ENCODE peak calls at places on chromosomes 1 and 21, in six cellular contexts. M is heart left ventricle, K is left ventricle myocardium inferior, S is transverse colon, J is kidney, P is cardiac muscle cell. R is an unnamed sample.

GRCh38 chr1:188170935-188171334 is 1342.2 kb downstream of the PLA2G4A start:
- DNase-seq in M (no peak), K (no peak), S (no peak), J (no peak), P (no peak), R (no peak)

GRCh38 chr1:18883636-18884418 is 18.5 kb downstream of the ALDH4A1 start:
- DNase-seq in M (peak; percentile 75), K (peak; percentile 78), S (peak; percentile 73), J (no peak), P (peak; percentile 84), R (peak; percentile 81)

GRCh38 chr1:115764541-115764940 is 4.0 kb downstream of the CASQ2 start:
- DNase-seq in M (peak; percentile 32), K (no peak), S (peak; percentile 11), J (no peak), P (peak; percentile 84), R (peak; percentile 40)

GRCh38 chr1:21618059-21618458 is 51.1 kb downstream of the RAP1GAP start:
- DNase-seq in M (no peak), K (no peak), S (no peak), J (no peak), P (no peak), R (no peak)

GRCh38 chr1:5717031-5717682 is 275.1 kb downstream of the NPHP4 start:
- DNase-seq in M (no peak), K (no peak), S (no peak), J (peak; percentile 53), P (no peak), R (no peak)

GRCh38 chr21:38282921-38283320 is 26.1 kb downstream of the KCNJ15 start:
- DNase-seq in M (no peak), K (no peak), S (no peak), J (no peak), P (no peak), R (no peak)

GRCh38 chr1:111990026-111990877 is 784 bp upstream of the KCND3 start:
- DNase-seq in M (peak; percentile 52), K (peak; percentile 49), S (peak; percentile 28), J (peak; percentile 84), P (no peak), R (peak; percentile 70)

GRCh38 chr1:117147856-117148588 is 26.5 kb upstream of the TRIM45 start:
- DNase-seq in M (no peak), K (no peak), S (no peak), J (no peak), P (no peak), R (no peak)

GRCh38 chr1:235327559-235328270 is at the start of gene ARID4B:
- DNase-seq in M (peak; percentile 87), K (peak; percentile 78), S (no peak), J (peak; percentile 96), P (no peak), R (peak; percentile 90)

GRCh38 chr1:80375662-80376061 is 1369.1 kb upstream of the ADGRL4 start:
- DNase-seq in M (no peak), K (no peak), S (no peak), J (no peak), P (no peak), R (no peak)

GRCh38 chr1:70134148-70134547 is 71.2 kb downstream of the LRRC40 start:
- DNase-seq in M (peak; percentile 22), K (no peak), S (no peak), J (peak; percentile 29), P (no peak), R (no peak)

GRCh38 chr1:214332950-214333798 is 52.2 kb downstream of the SMYD2 start:
- DNase-seq in M (peak; percentile 67), K (no peak), S (peak; percentile 57), J (no peak), P (peak; percentile 46), R (peak; percentile 29)

GRCh38 chr1:235938714-235939487 is 72.2 kb upstream of the LYST start:
- DNase-seq in M (no peak), K (no peak), S (no peak), J (no peak), P (no peak), R (no peak)

GRCh38 chr1:199447906-199448305 is 579.6 kb upstream of the NR5A2 start:
- DNase-seq in M (no peak), K (no peak), S (no peak), J (peak; percentile 51), P (no peak), R (no peak)

DNA sequence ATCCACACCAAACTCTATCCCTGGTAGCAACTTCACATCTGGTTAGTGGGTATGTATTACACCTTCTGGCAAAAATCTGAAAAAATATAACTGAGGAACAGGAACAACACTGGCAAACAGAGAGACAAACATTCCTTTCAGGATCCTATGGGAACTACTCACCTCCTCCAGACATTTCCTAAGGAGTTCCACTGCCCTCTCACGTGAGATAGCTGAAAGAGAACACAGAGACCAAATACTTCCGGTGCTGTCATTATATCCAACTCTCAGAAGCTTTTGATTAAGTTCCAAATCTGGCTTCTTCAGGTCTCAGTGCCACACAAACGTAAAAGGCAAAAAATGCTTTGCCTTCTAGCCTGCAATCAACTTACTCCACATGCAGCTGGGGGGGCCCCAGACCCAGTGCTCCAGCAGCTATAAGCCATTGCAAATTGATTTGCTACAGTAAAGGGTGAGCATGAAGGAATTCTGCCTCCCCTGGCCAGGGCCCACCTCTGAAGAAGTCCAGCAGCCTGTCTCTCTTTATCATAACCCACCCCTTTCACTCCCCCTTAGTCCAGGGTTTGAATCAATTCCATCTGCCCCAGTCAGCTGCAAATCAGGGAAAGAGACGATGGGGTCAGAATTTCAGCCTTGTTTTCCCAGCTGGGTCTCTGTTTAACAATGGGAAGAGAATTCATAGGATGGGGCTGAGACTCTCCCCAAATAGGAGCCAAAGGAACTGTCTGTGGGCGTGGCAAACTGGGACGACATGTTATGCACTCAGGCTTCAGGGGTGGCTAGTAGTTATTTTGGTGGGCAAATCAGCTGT is 32.2 kb downstream of the TFAP2E start:
- DNase-seq in M (no peak), K (no peak), S (no peak), J (no peak), P (no peak), R (no peak)
- H3K36me3 ChIP-seq in M (peaks cover 100% of the 10 kb centered on the region), K (peaks cover 91% of the 10 kb centered on the region), S (no peaks in the 10 kb centered on the region), J (peaks cover 28% of the 10 kb centered on the region), P (peaks cover 18% of the 10 kb centered on the region), R (peaks cover 28% of the 10 kb centered on the region)

DNA sequence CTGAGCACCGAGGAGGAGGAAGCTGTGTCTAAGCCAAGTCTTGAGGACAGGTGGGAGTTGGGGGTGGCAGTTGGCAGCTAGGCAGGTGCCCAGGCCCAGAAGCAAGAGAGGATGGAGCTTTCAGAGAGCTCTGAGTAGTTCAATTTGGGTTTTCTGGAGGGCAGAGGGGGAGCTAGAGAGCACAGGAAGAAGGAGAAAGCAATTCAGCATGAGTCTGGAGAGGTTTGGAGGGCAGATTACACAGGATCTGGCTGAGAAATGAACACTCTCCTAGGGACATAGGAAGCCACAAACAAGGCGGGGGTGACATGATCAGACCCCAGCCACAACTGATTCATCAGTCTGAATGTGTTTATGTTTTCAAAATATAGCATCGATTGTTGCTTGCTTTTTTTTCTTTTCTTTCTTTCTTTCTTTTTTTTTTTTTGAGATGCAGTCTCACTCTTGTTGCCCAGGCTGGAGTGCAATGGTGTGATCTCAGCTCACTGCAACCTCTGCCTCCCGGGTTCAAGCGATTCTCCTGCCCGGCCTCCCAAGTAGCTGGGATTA is 23.8 kb downstream of the PTPRF start:
- DNase-seq in M (no peak), K (no peak), S (no peak), J (no peak), P (peak; percentile 60), R (no peak)
- TF ChIP-seq CTCF in M (no peak), K (peak; percentile 23), S (peak; percentile 25), J (peak; percentile 17), P (peak; percentile 69), R (no peak)

DNA sequence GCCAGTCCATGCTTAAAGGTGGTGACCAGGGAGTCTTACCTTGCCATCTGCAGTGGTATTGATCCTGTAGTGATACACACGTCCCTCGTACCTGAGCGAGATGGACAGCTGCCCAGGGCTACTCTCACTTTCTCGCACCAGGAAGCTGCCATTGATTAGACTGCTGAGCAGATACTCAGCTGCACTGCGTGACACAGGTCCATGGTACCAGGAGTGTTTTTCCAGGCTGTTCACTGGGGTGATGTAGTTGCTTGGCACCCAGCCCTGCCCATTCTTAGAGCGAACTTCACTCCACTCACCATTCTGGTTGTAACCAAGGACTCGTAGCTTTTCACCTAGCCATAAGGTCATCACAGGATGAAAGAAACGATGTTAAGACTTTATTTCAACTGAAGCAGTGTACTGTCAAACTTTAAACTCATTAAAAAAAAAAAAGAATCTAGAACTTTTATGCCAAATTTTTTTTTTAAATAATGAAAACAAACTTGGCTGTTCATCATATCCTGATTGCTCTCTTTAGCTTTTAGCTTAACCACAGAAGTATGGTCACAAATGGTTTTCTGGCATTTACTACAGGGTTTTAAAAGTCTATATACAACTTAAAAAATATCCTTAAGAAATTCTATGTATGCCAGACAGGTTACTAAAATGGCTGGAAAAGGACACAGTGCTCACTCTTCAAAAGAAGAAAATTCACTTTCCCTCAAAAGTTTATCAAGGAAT is 44.6 kb downstream of the TOR3A start:
- DNase-seq in M (peak; percentile 64), K (no peak), S (no peak), J (no peak), P (no peak), R (no peak)
- H3K36me3 ChIP-seq in M (peaks cover 4% of the 10 kb centered on the region), K (peaks cover 23% of the 10 kb centered on the region), S (no peaks in the 10 kb centered on the region), J (peaks cover 3% of the 10 kb centered on the region), P (peaks cover 12% of the 10 kb centered on the region), R (no peaks in the 10 kb centered on the region)

GRCh38 chr1:26556041-26556440 is 26.5 kb downstream of the RPS6KA1 start:
- DNase-seq in M (no peak), K (no peak), S (no peak), J (no peak), P (no peak), R (no peak)

GRCh38 chr1:26552720-26553119 is 23.2 kb downstream of the RPS6KA1 start:
- DNase-seq in M (no peak), K (no peak), S (no peak), J (no peak), P (no peak), R (no peak)

GRCh38 chr1:26554781-26555180 is 25.2 kb downstream of the RPS6KA1 start:
- DNase-seq in M (no peak), K (no peak), S (no peak), J (no peak), P (no peak), R (no peak)

GRCh38 chr1:26555550-26555981 is 26.0 kb downstream of the RPS6KA1 start:
- DNase-seq in M (no peak), K (no peak), S (no peak), J (no peak), P (no peak), R (no peak)

DNA sequence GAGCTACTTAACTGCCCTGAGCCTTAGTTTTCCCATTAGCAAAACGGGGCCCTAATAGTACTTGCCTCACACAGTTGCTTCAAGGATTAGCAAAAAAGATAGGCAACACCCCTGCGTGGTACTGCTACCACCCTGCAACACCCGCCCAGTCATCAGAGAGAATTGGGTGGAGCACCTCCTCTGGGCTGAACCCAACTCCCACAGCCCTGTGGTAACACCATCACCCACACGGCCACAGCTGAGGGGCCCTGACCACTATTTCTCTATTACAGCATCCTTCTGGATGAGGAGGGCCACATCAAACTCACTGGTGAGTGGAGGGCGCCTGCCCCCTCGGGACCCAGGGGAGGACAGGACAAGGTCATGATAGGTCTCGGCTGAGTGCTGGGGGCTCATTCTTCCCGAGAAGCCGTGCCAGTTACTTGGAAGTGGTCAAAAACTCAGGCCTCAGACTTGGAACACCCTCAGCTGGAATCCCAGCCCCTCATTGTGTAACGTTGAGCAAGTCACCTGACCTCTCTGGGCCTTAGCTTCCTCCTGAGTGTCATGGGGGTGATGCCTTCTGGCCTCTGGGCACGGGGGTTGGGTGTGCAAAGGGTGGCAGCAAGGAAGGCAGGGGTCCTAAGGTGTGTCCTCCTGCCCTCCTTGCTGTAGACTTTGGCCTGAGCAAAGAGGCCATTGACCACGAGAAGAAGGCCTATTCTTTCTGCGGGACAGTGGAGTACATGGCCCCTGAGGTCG is 24.6 kb downstream of the RPS6KA1 start:
- DNase-seq in M (no peak), K (no peak), S (no peak), J (no peak), P (no peak), R (no peak)
- TF ChIP-seq CTCF in M (no peak), K (no peak), S (no peak), J (no peak), P (no peak), R (no peak)